ENCODE peak calls at places on chromosomes 7 and 10, in six cellular contexts. One of them, this sample, is unnamed.
A peak's percentile ranks its signal among the peaks of the same experiment; 100 is the strongest.

GRCh38 chr10:63439607-63440006 is 26.2 kb downstream of the JMJD1C start:
- DNase-seq in mesendoderm: no peak
- DNase-seq in NCI-H2081: no peak
- DNase-seq in activated T-cell treated with anti-CD3 and anti-CD28 coated beads, Interleukin-2, amount 50 U/mL, for 72 hours: no peak
- DNase-seq in activated CD4-positive, alpha-beta T cell treated with anti-CD3 and anti-CD28 coated beads for 1 hour: no peak
- DNase-seq in iris pigment epithelial cell: no peak
- DNase-seq in this sample: no peak

GRCh38 chr7:103851357-103851756 is 138.1 kb downstream of the RELN start:
- DNase-seq in mesendoderm: peak; percentile 40
- DNase-seq in NCI-H2081: no peak
- DNase-seq in activated T-cell treated with anti-CD3 and anti-CD28 coated beads, Interleukin-2, amount 50 U/mL, for 72 hours: no peak
- DNase-seq in activated CD4-positive, alpha-beta T cell treated with anti-CD3 and anti-CD28 coated beads for 1 hour: no peak
- DNase-seq in iris pigment epithelial cell: peak; percentile 31
- DNase-seq in this sample: no peak

GRCh38 chr7:44116087-44116788 is 7.1 kb downstream of the POLD2 start:
- DNase-seq in mesendoderm: no peak
- DNase-seq in NCI-H2081: no peak
- DNase-seq in activated T-cell treated with anti-CD3 and anti-CD28 coated beads, Interleukin-2, amount 50 U/mL, for 72 hours: no peak
- DNase-seq in activated CD4-positive, alpha-beta T cell treated with anti-CD3 and anti-CD28 coated beads for 1 hour: no peak
- DNase-seq in iris pigment epithelial cell: no peak
- DNase-seq in this sample: no peak

GRCh38 chr10:110356628-110357245 is 52.0 kb upstream of the SMNDC1 start:
- DNase-seq in mesendoderm: no peak
- DNase-seq in NCI-H2081: no peak
- DNase-seq in activated T-cell treated with anti-CD3 and anti-CD28 coated beads, Interleukin-2, amount 50 U/mL, for 72 hours: peak; percentile 90
- DNase-seq in activated CD4-positive, alpha-beta T cell treated with anti-CD3 and anti-CD28 coated beads for 1 hour: peak; percentile 41
- DNase-seq in iris pigment epithelial cell: peak; percentile 88
- DNase-seq in this sample: peak; percentile 78

GRCh38 chr10:61692447-61692846 is 29.7 kb downstream of the CABCOCO1 start:
- DNase-seq in mesendoderm: no peak
- DNase-seq in NCI-H2081: no peak
- DNase-seq in activated T-cell treated with anti-CD3 and anti-CD28 coated beads, Interleukin-2, amount 50 U/mL, for 72 hours: no peak
- DNase-seq in activated CD4-positive, alpha-beta T cell treated with anti-CD3 and anti-CD28 coated beads for 1 hour: no peak
- DNase-seq in iris pigment epithelial cell: no peak
- DNase-seq in this sample: no peak

GRCh38 chr10:78450239-78450638 is 416.6 kb downstream of the RPS24 start:
- DNase-seq in mesendoderm: no peak
- DNase-seq in NCI-H2081: no peak
- DNase-seq in activated T-cell treated with anti-CD3 and anti-CD28 coated beads, Interleukin-2, amount 50 U/mL, for 72 hours: no peak
- DNase-seq in activated CD4-positive, alpha-beta T cell treated with anti-CD3 and anti-CD28 coated beads for 1 hour: no peak
- DNase-seq in iris pigment epithelial cell: no peak
- DNase-seq in this sample: no peak

GRCh38 chr10:128071417-128071782 is 54.8 kb downstream of the MKI67 start:
- DNase-seq in mesendoderm: no peak
- DNase-seq in NCI-H2081: no peak
- DNase-seq in activated T-cell treated with anti-CD3 and anti-CD28 coated beads, Interleukin-2, amount 50 U/mL, for 72 hours: no peak
- DNase-seq in activated CD4-positive, alpha-beta T cell treated with anti-CD3 and anti-CD28 coated beads for 1 hour: no peak
- DNase-seq in iris pigment epithelial cell: no peak
- DNase-seq in this sample: no peak

GRCh38 chr7:134891262-134892001 is 94.9 kb upstream of the AGBL3 start:
- DNase-seq in mesendoderm: peak; percentile 97
- DNase-seq in NCI-H2081: peak; percentile 74
- DNase-seq in activated T-cell treated with anti-CD3 and anti-CD28 coated beads, Interleukin-2, amount 50 U/mL, for 72 hours: no peak
- DNase-seq in activated CD4-positive, alpha-beta T cell treated with anti-CD3 and anti-CD28 coated beads for 1 hour: no peak
- DNase-seq in iris pigment epithelial cell: peak; percentile 96
- DNase-seq in this sample: no peak

GRCh38 chr10:131778385-131778784 is 122.4 kb upstream of the PPP2R2D start:
- DNase-seq in mesendoderm: no peak
- DNase-seq in NCI-H2081: no peak
- DNase-seq in activated T-cell treated with anti-CD3 and anti-CD28 coated beads, Interleukin-2, amount 50 U/mL, for 72 hours: no peak
- DNase-seq in activated CD4-positive, alpha-beta T cell treated with anti-CD3 and anti-CD28 coated beads for 1 hour: no peak
- DNase-seq in iris pigment epithelial cell: no peak
- DNase-seq in this sample: no peak

GRCh38 chr7:6624246-6624611 is 8.8 kb downstream of the ZNF853 start:
- DNase-seq in mesendoderm: no peak
- DNase-seq in NCI-H2081: no peak
- DNase-seq in activated T-cell treated with anti-CD3 and anti-CD28 coated beads, Interleukin-2, amount 50 U/mL, for 72 hours: no peak
- DNase-seq in activated CD4-positive, alpha-beta T cell treated with anti-CD3 and anti-CD28 coated beads for 1 hour: no peak
- DNase-seq in iris pigment epithelial cell: no peak
- DNase-seq in this sample: no peak

GRCh38 chr7:106281919-106282318 is 2.9 kb downstream of the NAMPT start:
- DNase-seq in mesendoderm: no peak
- DNase-seq in NCI-H2081: no peak
- DNase-seq in activated T-cell treated with anti-CD3 and anti-CD28 coated beads, Interleukin-2, amount 50 U/mL, for 72 hours: peak; percentile 29
- DNase-seq in activated CD4-positive, alpha-beta T cell treated with anti-CD3 and anti-CD28 coated beads for 1 hour: no peak
- DNase-seq in iris pigment epithelial cell: no peak
- DNase-seq in this sample: no peak

GRCh38 chr7:123621707-123622106 is 20.1 kb downstream of the ASB15 start:
- DNase-seq in mesendoderm: no peak
- DNase-seq in NCI-H2081: no peak
- DNase-seq in activated T-cell treated with anti-CD3 and anti-CD28 coated beads, Interleukin-2, amount 50 U/mL, for 72 hours: no peak
- DNase-seq in activated CD4-positive, alpha-beta T cell treated with anti-CD3 and anti-CD28 coated beads for 1 hour: no peak
- DNase-seq in iris pigment epithelial cell: no peak
- DNase-seq in this sample: no peak

This sample was measured in GM18507.